ENCODE peak calls at places on chromosomes 7 and 10, in ten cellular contexts. One of them, this sample, is unnamed.

GRCh38 chr7:926061-927030 is 28.1 kb downstream of the ADAP1 start:
- DNase-seq in effector CD4-positive, alpha-beta T cell: no peak
- DNase-seq in posterior vena cava: peak; percentile 77
- DNase-seq in ELR: no peak
- DNase-seq in BE2C: peak; percentile 11
- DNase-seq in IMR-90: no peak
- DNase-seq in activated CD8-positive, alpha-beta T cell treated with anti-CD3 and anti-CD28 coated beads for 36 hours: no peak
- DNase-seq in psoas muscle: no peak
- DNase-seq in EL: no peak
- DNase-seq in A549: no peak
- DNase-seq in this sample: peak; percentile 71

GRCh38 chr7:22561895-22562593 is 62.1 kb upstream of the STEAP1B start:
- DNase-seq in effector CD4-positive, alpha-beta T cell: no peak
- DNase-seq in posterior vena cava: no peak
- DNase-seq in ELR: peak; percentile 83
- DNase-seq in BE2C: no peak
- DNase-seq in IMR-90: peak; percentile 55
- DNase-seq in activated CD8-positive, alpha-beta T cell treated with anti-CD3 and anti-CD28 coated beads for 36 hours: peak; percentile 25
- DNase-seq in psoas muscle: no peak
- DNase-seq in EL: peak; percentile 46
- DNase-seq in A549: no peak
- DNase-seq in this sample: no peak

GRCh38 chr7:65972976-65973375 is 9.0 kb downstream of the GUSB start:
- DNase-seq in effector CD4-positive, alpha-beta T cell: no peak
- DNase-seq in posterior vena cava: peak; percentile 13
- DNase-seq in ELR: no peak
- DNase-seq in BE2C: no peak
- DNase-seq in IMR-90: no peak
- DNase-seq in activated CD8-positive, alpha-beta T cell treated with anti-CD3 and anti-CD28 coated beads for 36 hours: no peak
- DNase-seq in psoas muscle: no peak
- DNase-seq in EL: no peak
- DNase-seq in A549: no peak
- DNase-seq in this sample: no peak

GRCh38 chr7:32616625-32617024 is 121.3 kb downstream of the AVL9 start:
- DNase-seq in effector CD4-positive, alpha-beta T cell: no peak
- DNase-seq in posterior vena cava: peak; percentile 85
- DNase-seq in ELR: peak; percentile 88
- DNase-seq in BE2C: peak; percentile 32
- DNase-seq in IMR-90: peak; percentile 74
- DNase-seq in activated CD8-positive, alpha-beta T cell treated with anti-CD3 and anti-CD28 coated beads for 36 hours: no peak
- DNase-seq in psoas muscle: peak; percentile 53
- DNase-seq in EL: peak; percentile 91
- DNase-seq in A549: peak; percentile 92
- DNase-seq in this sample: no peak

GRCh38 chr7:94272821-94273583 is 121.7 kb upstream of the COL1A2 start:
- DNase-seq in effector CD4-positive, alpha-beta T cell: no peak
- DNase-seq in posterior vena cava: no peak
- DNase-seq in ELR: no peak
- DNase-seq in BE2C: no peak
- DNase-seq in IMR-90: peak; percentile 30
- DNase-seq in activated CD8-positive, alpha-beta T cell treated with anti-CD3 and anti-CD28 coated beads for 36 hours: no peak
- DNase-seq in psoas muscle: no peak
- DNase-seq in EL: peak; percentile 47
- DNase-seq in A549: no peak
- DNase-seq in this sample: no peak

GRCh38 chr7:1385809-1386622 is 73.3 kb downstream of the MICALL2 start:
- DNase-seq in effector CD4-positive, alpha-beta T cell: no peak
- DNase-seq in posterior vena cava: no peak
- DNase-seq in ELR: no peak
- DNase-seq in BE2C: no peak
- DNase-seq in IMR-90: no peak
- DNase-seq in activated CD8-positive, alpha-beta T cell treated with anti-CD3 and anti-CD28 coated beads for 36 hours: no peak
- DNase-seq in psoas muscle: no peak
- DNase-seq in EL: no peak
- DNase-seq in A549: no peak
- DNase-seq in this sample: no peak

GRCh38 chr10:86773486-86773885 is 17.1 kb downstream of the BMPR1A start:
- DNase-seq in effector CD4-positive, alpha-beta T cell: no peak
- DNase-seq in posterior vena cava: no peak
- DNase-seq in ELR: no peak
- DNase-seq in BE2C: no peak
- DNase-seq in IMR-90: peak; percentile 71
- DNase-seq in activated CD8-positive, alpha-beta T cell treated with anti-CD3 and anti-CD28 coated beads for 36 hours: no peak
- DNase-seq in psoas muscle: no peak
- DNase-seq in EL: no peak
- DNase-seq in A549: no peak
- DNase-seq in this sample: no peak

GRCh38 chr10:36114913-36115312 is 472.8 kb upstream of the FZD8 start:
- DNase-seq in effector CD4-positive, alpha-beta T cell: no peak
- DNase-seq in posterior vena cava: no peak
- DNase-seq in ELR: no peak
- DNase-seq in BE2C: no peak
- DNase-seq in IMR-90: peak; percentile 84
- DNase-seq in activated CD8-positive, alpha-beta T cell treated with anti-CD3 and anti-CD28 coated beads for 36 hours: no peak
- DNase-seq in psoas muscle: no peak
- DNase-seq in EL: peak; percentile 11
- DNase-seq in A549: peak; percentile 23
- DNase-seq in this sample: no peak

GRCh38 chr10:44069573-44069972 is 315.3 kb downstream of the CXCL12 start:
- DNase-seq in effector CD4-positive, alpha-beta T cell: no peak
- DNase-seq in posterior vena cava: no peak
- DNase-seq in ELR: no peak
- DNase-seq in BE2C: no peak
- DNase-seq in IMR-90: no peak
- DNase-seq in activated CD8-positive, alpha-beta T cell treated with anti-CD3 and anti-CD28 coated beads for 36 hours: no peak
- DNase-seq in psoas muscle: no peak
- DNase-seq in EL: no peak
- DNase-seq in A549: no peak
- DNase-seq in this sample: no peak

GRCh38 chr10:61567729-61568128 is 95.0 kb upstream of the CABCOCO1 start:
- DNase-seq in effector CD4-positive, alpha-beta T cell: no peak
- DNase-seq in posterior vena cava: no peak
- DNase-seq in ELR: no peak
- DNase-seq in BE2C: no peak
- DNase-seq in IMR-90: no peak
- DNase-seq in activated CD8-positive, alpha-beta T cell treated with anti-CD3 and anti-CD28 coated beads for 36 hours: no peak
- DNase-seq in psoas muscle: no peak
- DNase-seq in EL: no peak
- DNase-seq in A549: no peak
- DNase-seq in this sample: no peak

GRCh38 chr7:120110169-120110568 is 162.8 kb upstream of the KCND2 start:
- DNase-seq in effector CD4-positive, alpha-beta T cell: no peak
- DNase-seq in posterior vena cava: no peak
- DNase-seq in ELR: no peak
- DNase-seq in BE2C: no peak
- DNase-seq in IMR-90: no peak
- DNase-seq in activated CD8-positive, alpha-beta T cell treated with anti-CD3 and anti-CD28 coated beads for 36 hours: no peak
- DNase-seq in psoas muscle: no peak
- DNase-seq in EL: no peak
- DNase-seq in A549: no peak
- DNase-seq in this sample: no peak

GRCh38 chr10:129910861-129911260 is 53.2 kb downstream of the EBF3 start:
- DNase-seq in effector CD4-positive, alpha-beta T cell: no peak
- DNase-seq in posterior vena cava: peak; percentile 64
- DNase-seq in ELR: no peak
- DNase-seq in BE2C: no peak
- DNase-seq in IMR-90: no peak
- DNase-seq in activated CD8-positive, alpha-beta T cell treated with anti-CD3 and anti-CD28 coated beads for 36 hours: no peak
- DNase-seq in psoas muscle: no peak
- DNase-seq in EL: no peak
- DNase-seq in A549: no peak
- DNase-seq in this sample: no peak

GRCh38 chr7:82745117-82745516 is 301.5 kb upstream of the CACNA2D1 start:
- DNase-seq in effector CD4-positive, alpha-beta T cell: no peak
- DNase-seq in posterior vena cava: no peak
- DNase-seq in ELR: peak; percentile 3
- DNase-seq in BE2C: no peak
- DNase-seq in IMR-90: peak; percentile 8
- DNase-seq in activated CD8-positive, alpha-beta T cell treated with anti-CD3 and anti-CD28 coated beads for 36 hours: no peak
- DNase-seq in psoas muscle: no peak
- DNase-seq in EL: peak; percentile 80
- DNase-seq in A549: no peak
- DNase-seq in this sample: no peak

GRCh38 chr7:127667017-127667670 is 15.2 kb downstream of the SND1 start:
- DNase-seq in effector CD4-positive, alpha-beta T cell: no peak
- DNase-seq in posterior vena cava: no peak
- DNase-seq in ELR: peak; percentile 97
- DNase-seq in BE2C: no peak
- DNase-seq in IMR-90: peak; percentile 86
- DNase-seq in activated CD8-positive, alpha-beta T cell treated with anti-CD3 and anti-CD28 coated beads for 36 hours: no peak
- DNase-seq in psoas muscle: no peak
- DNase-seq in EL: peak; percentile 64
- DNase-seq in A549: peak; percentile 8
- DNase-seq in this sample: no peak

GRCh38 chr7:84637568-84638338 is 443.2 kb upstream of the SEMA3A start:
- DNase-seq in effector CD4-positive, alpha-beta T cell: no peak
- DNase-seq in posterior vena cava: no peak
- DNase-seq in ELR: peak; percentile 95
- DNase-seq in BE2C: peak; percentile 22
- DNase-seq in IMR-90: peak; percentile 90
- DNase-seq in activated CD8-positive, alpha-beta T cell treated with anti-CD3 and anti-CD28 coated beads for 36 hours: no peak
- DNase-seq in psoas muscle: no peak
- DNase-seq in EL: peak; percentile 92
- DNase-seq in A549: peak; percentile 57
- DNase-seq in this sample: no peak

GRCh38 chr7:140972876-140973829 is 41.6 kb downstream of the MRPS33 start:
- DNase-seq in effector CD4-positive, alpha-beta T cell: no peak
- DNase-seq in posterior vena cava: no peak
- DNase-seq in ELR: no peak
- DNase-seq in BE2C: no peak
- DNase-seq in IMR-90: no peak
- DNase-seq in activated CD8-positive, alpha-beta T cell treated with anti-CD3 and anti-CD28 coated beads for 36 hours: no peak
- DNase-seq in psoas muscle: no peak
- DNase-seq in EL: no peak
- DNase-seq in A549: no peak
- DNase-seq in this sample: no peak

GRCh38 chr10:71860243-71861029 is 9.4 kb upstream of the PSAP start:
- DNase-seq in effector CD4-positive, alpha-beta T cell: no peak
- DNase-seq in posterior vena cava: peak; percentile 97
- DNase-seq in ELR: peak; percentile 99
- DNase-seq in BE2C: peak; percentile 96
- DNase-seq in IMR-90: peak; percentile 100
- DNase-seq in activated CD8-positive, alpha-beta T cell treated with anti-CD3 and anti-CD28 coated beads for 36 hours: peak; percentile 53
- DNase-seq in psoas muscle: peak; percentile 96
- DNase-seq in EL: peak; percentile 100
- DNase-seq in A549: peak; percentile 99
- DNase-seq in this sample: peak; percentile 96

GRCh38 chr10:29450405-29450804 is 161.5 kb downstream of the LYZL1 start:
- DNase-seq in effector CD4-positive, alpha-beta T cell: no peak
- DNase-seq in posterior vena cava: no peak
- DNase-seq in ELR: no peak
- DNase-seq in BE2C: no peak
- DNase-seq in IMR-90: no peak
- DNase-seq in activated CD8-positive, alpha-beta T cell treated with anti-CD3 and anti-CD28 coated beads for 36 hours: no peak
- DNase-seq in psoas muscle: no peak
- DNase-seq in EL: no peak
- DNase-seq in A549: no peak
- DNase-seq in this sample: no peak

GRCh38 chr7:44305564-44306507 is 19.6 kb downstream of the CAMK2B start:
- DNase-seq in effector CD4-positive, alpha-beta T cell: no peak
- DNase-seq in posterior vena cava: peak; percentile 30
- DNase-seq in ELR: no peak
- DNase-seq in BE2C: no peak
- DNase-seq in IMR-90: no peak
- DNase-seq in activated CD8-positive, alpha-beta T cell treated with anti-CD3 and anti-CD28 coated beads for 36 hours: no peak
- DNase-seq in psoas muscle: no peak
- DNase-seq in EL: no peak
- DNase-seq in A549: no peak
- DNase-seq in this sample: peak; percentile 74

GRCh38 chr10:3951993-3952392 is 167.0 kb upstream of the KLF6 start:
- DNase-seq in effector CD4-positive, alpha-beta T cell: no peak
- DNase-seq in posterior vena cava: no peak
- DNase-seq in ELR: no peak
- DNase-seq in BE2C: no peak
- DNase-seq in IMR-90: no peak
- DNase-seq in activated CD8-positive, alpha-beta T cell treated with anti-CD3 and anti-CD28 coated beads for 36 hours: no peak
- DNase-seq in psoas muscle: no peak
- DNase-seq in EL: no peak
- DNase-seq in A549: no peak
- DNase-seq in this sample: no peak